ENCODE peak calls at places on chromosomes 16 and 17, in four cellular contexts. W is fibroblast of mammary gland, N is body of pancreas, L is kidney epithelial cell. K is an unnamed sample.

GRCh38 chr17:46935658-46936266 is 12.8 kb downstream of the GOSR2 start:
- DNase-seq in L (no peak), N (no peak), W (no peak), K (peak; percentile 23)

GRCh38 chr17:39979021-39979660 is 1.5 kb upstream of the PSMD3 start:
- DNase-seq in N (no peak), L (peak; percentile 60), W (peak; percentile 89), K (peak; percentile 72)

GRCh38 chr16:27759947-27760844 is 210.3 kb downstream of the KATNIP start:
- DNase-seq in L (no peak), W (no peak), N (no peak), K (no peak)

GRCh38 chr17:40499551-40500189 is 1.8 kb downstream of the TNS4 start:
- DNase-seq in N (peak; percentile 93), L (no peak), W (peak; percentile 58), K (peak; percentile 69)

GRCh38 chr17:80603380-80603779 is 58.7 kb downstream of the RPTOR start:
- DNase-seq in L (no peak), W (no peak), N (no peak), K (no peak)

GRCh38 chr16:86611517-86611840 is 33.1 kb downstream of the FOXL1 start:
- DNase-seq in W (peak; percentile 80), N (no peak), L (no peak), K (peak; percentile 94)

GRCh38 chr17:67467500-67468481 is 90.7 kb downstream of the PITPNC1 start:
- DNase-seq in W (no peak), L (no peak), N (no peak), K (no peak)

GRCh38 chr17:29179232-29180036 is 764 bp downstream of the MYO18A start:
- DNase-seq in L (no peak), N (peak; percentile 90), W (no peak), K (no peak)

GRCh38 chr16:11423315-11424117 is 78.3 kb downstream of the RMI2 start:
- DNase-seq in L (no peak), W (no peak), N (no peak), K (no peak)

GRCh38 chr17:54780238-54780637 is 120.4 kb upstream of the TOM1L1 start:
- DNase-seq in N (no peak), L (no peak), W (no peak), K (no peak)

GRCh38 chr16:86070511-86070910 is 171.5 kb downstream of the IRF8 start:
- DNase-seq in W (no peak), N (no peak), L (no peak), K (no peak)

GRCh38 chr16:84387021-84387420 is 18.7 kb downstream of the ATP2C2 start:
- DNase-seq in N (no peak), L (no peak), W (no peak), K (no peak)

GRCh38 chr17:6548578-6549330 is 7.6 kb downstream of the PITPNM3 start:
- DNase-seq in W (no peak), N (peak; percentile 24), L (no peak), K (no peak)

GRCh38 chr17:42413464-42414040 is 9.5 kb downstream of the CAVIN1 start:
- DNase-seq in N (no peak), L (no peak), W (no peak), K (no peak)

GRCh38 chr16:2042171-2042570 is 5.5 kb downstream of the NTHL1 start:
- DNase-seq in N (no peak), W (no peak), L (no peak), K (no peak)

GRCh38 chr17:16962804-16963203 is 9.1 kb downstream of the TNFRSF13B start:
- DNase-seq in L (no peak), W (peak; percentile 11), N (no peak), K (no peak)

GRCh38 chr17:57201481-57201880 is 54.8 kb upstream of the MSI2 start:
- DNase-seq in N (no peak), W (no peak), L (no peak), K (no peak)

GRCh38 chr16:660459-661183 is 7.3 kb upstream of the RHOT2 start:
- DNase-seq in L (no peak), W (peak; percentile 91), N (peak; percentile 99), K (peak; percentile 78)

GRCh38 chr17:11369570-11369969 is 128.6 kb downstream of the SHISA6 start:
- DNase-seq in L (no peak), N (no peak), W (no peak), K (no peak)

GRCh38 chr16:25978227-25978626 is 286.5 kb downstream of the HS3ST4 start:
- DNase-seq in N (peak; percentile 61), W (no peak), L (no peak), K (no peak)

GRCh38 chr16:71792176-71792575 is 16.5 kb downstream of the AP1G1 start:
- DNase-seq in L (no peak), W (peak; percentile 23), N (no peak), K (no peak)

GRCh38 chr17:7611635-7612293 is 2.9 kb downstream of the FXR2 start:
- DNase-seq in W (no peak), L (no peak), N (no peak), K (no peak)
- H3K4me3 ChIP-seq in W (no peak overlapping the region), L (no peak overlapping the region), N (no peak overlapping the region), K (peak overlapping the region; percentile 32)

DNA sequence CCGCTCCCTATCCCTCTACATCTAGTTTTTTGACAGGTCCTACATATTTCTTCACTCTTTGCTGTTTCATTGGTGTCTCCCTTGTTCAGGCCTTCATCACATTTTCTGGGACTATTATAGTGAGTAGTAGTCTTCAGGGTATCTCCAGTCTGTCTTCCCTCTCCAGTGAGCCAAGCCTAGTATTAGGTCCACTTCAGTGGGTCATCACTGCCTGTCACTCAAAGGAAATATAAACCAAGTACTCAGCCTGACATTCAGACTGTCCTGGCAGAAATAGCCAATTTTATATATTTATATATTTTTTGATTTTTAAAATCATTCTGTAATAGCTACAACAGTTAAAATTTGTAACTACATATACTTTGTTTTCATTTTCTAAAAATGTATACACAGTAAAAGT is 137.8 kb downstream of the CYB561 start:
- DNase-seq in L (no peak), N (no peak), W (no peak), K (no peak)
- TF ChIP-seq CTCF in L (no peak), N (no peak), W (no peak), K (no peak)

GRCh38 chr17:5055543-5055942 is 20.3 kb upstream of the SLC52A1 start:
- DNase-seq in L (no peak), W (no peak), N (no peak), K (no peak)
- H3K4me3 ChIP-seq in L (no peak overlapping the region), W (no peak overlapping the region), N (no peak overlapping the region), K (no peak overlapping the region)

GRCh38 chr16:57665541-57665940 is 2.6 kb upstream of the ADGRG3 start:
- DNase-seq in L (no peak), N (no peak), W (no peak), K (no peak)

GRCh38 chr16:57663436-57663835 is 4.7 kb upstream of the ADGRG3 start:
- DNase-seq in W (no peak), L (no peak), N (no peak), K (no peak)

GRCh38 chr16:57664662-57665025 is 3.5 kb upstream of the ADGRG3 start:
- DNase-seq in N (no peak), L (no peak), W (no peak), K (no peak)

GRCh38 chr16:57661936-57662906 is 5.9 kb upstream of the ADGRG3 start:
- DNase-seq in L (no peak), W (no peak), N (no peak), K (no peak)

GRCh38 chr16:57663917-57664661 is 4.0 kb upstream of the ADGRG3 start:
- DNase-seq in L (no peak), N (no peak), W (no peak), K (no peak)
- TF ChIP-seq CTCF in L (no peak), N (peak; percentile 3), W (no peak), K (no peak)